ENCODE peak calls at places on chromosomes 12 and 14, in eight cellular contexts. V is mesendoderm; N is CD8-positive, alpha-beta T cell; O is mammary epithelial cell; E is neuronal stem cell; S is A549; G is SJSA1; I is fibroblast of pulmonary artery. T is an unnamed sample.

GRCh38 chr14:74545386-74545785 is 51.8 kb downstream of the ISCA2 start:
- DNase-seq in V (no peak), I (no peak), N (no peak), O (no peak), G (no peak), S (no peak), E (no peak), T (no peak)

GRCh38 chr12:47757360-47757839 is 1.3 kb downstream of the RAPGEF3 start:
- DNase-seq in O (no peak), E (no peak), S (no peak), N (no peak), I (no peak), V (no peak), G (no peak), T (no peak)

GRCh38 chr14:68734231-68734732 is 58.6 kb downstream of the ZFP36L1 start:
- DNase-seq in O (peak), E (no peak), V (no peak), N (peak), S (no peak), I (no peak), G (no peak), T (no peak)

GRCh38 chr12:105590571-105590970 is 260.1 kb downstream of the C12orf75 start:
- DNase-seq in V (no peak), O (peak), N (no peak), G (no peak), E (no peak), S (no peak), I (no peak), T (no peak)

GRCh38 chr12:52682381-52682660 is 2.1 kb upstream of the KRT1 start:
- DNase-seq in E (no peak), N (no peak), O (no peak), G (no peak), S (no peak), V (no peak), I (peak), T (no peak)

GRCh38 chr12:11886339-11886738 is 184.4 kb upstream of the BCL2L14 start:
- DNase-seq in I (no peak), O (peak), V (no peak), S (no peak), N (no peak), E (no peak), G (no peak), T (no peak)

GRCh38 chr12:12327802-12328201 is 22.2 kb downstream of the MANSC1 start:
- DNase-seq in E (no peak), V (peak), S (peak), G (no peak), I (peak), O (peak), N (no peak), T (peak)

GRCh38 chr14:59215757-59216156 is 27.3 kb downstream of the DAAM1 start:
- DNase-seq in E (no peak), S (no peak), I (no peak), V (no peak), O (no peak), G (no peak), N (no peak), T (no peak)

GRCh38 chr12:48023386-48023785 is 19.1 kb upstream of the COL2A1 start:
- DNase-seq in V (peak), O (no peak), G (peak), S (no peak), E (peak), N (no peak), I (no peak), T (peak)

GRCh38 chr12:114396153-114396868 is 9.6 kb downstream of the TBX5 start:
- DNase-seq in S (no peak), N (no peak), I (no peak), G (no peak), V (peak), O (no peak), E (peak), T (no peak)

GRCh38 chr14:59017285-59017965 is 171.0 kb upstream of the DAAM1 start:
- DNase-seq in O (no peak), V (peak), I (no peak), G (no peak), S (no peak), N (no peak), E (no peak), T (no peak)

GRCh38 chr14:54219281-54220121 is 177.3 kb upstream of the CDKN3 start:
- DNase-seq in N (no peak), O (no peak), V (peak), I (no peak), E (no peak), G (no peak), S (no peak), T (no peak)

GRCh38 chr12:108060910-108061309 is 68.2 kb upstream of the WSCD2 start:
- DNase-seq in O (no peak), G (no peak), V (no peak), E (no peak), N (no peak), I (no peak), S (no peak), T (no peak)

GRCh38 chr12:108065061-108065460 is 64.0 kb upstream of the WSCD2 start:
- DNase-seq in S (no peak), N (no peak), E (no peak), G (no peak), I (no peak), V (no peak), O (no peak), T (no peak)

GRCh38 chr12:108066583-108067234 is 62.4 kb upstream of the WSCD2 start:
- DNase-seq in I (no peak), V (peak), G (no peak), O (no peak), E (no peak), S (no peak), N (no peak), T (peak)

GRCh38 chr12:108060054-108060453 is 69.0 kb upstream of the WSCD2 start:
- DNase-seq in O (no peak), N (no peak), S (no peak), E (no peak), I (no peak), G (no peak), V (no peak), T (no peak)

GRCh38 chr12:108063192-108063591 is 65.9 kb upstream of the WSCD2 start:
- DNase-seq in N (no peak), I (peak), S (no peak), G (no peak), O (no peak), V (peak), E (peak), T (peak)
- H3K4me3 ChIP-seq in N (no peak), I (no peak), S (no peak), G (no peak), O (no peak), V (no peak), E (no peak), T (no peak)

DNA sequence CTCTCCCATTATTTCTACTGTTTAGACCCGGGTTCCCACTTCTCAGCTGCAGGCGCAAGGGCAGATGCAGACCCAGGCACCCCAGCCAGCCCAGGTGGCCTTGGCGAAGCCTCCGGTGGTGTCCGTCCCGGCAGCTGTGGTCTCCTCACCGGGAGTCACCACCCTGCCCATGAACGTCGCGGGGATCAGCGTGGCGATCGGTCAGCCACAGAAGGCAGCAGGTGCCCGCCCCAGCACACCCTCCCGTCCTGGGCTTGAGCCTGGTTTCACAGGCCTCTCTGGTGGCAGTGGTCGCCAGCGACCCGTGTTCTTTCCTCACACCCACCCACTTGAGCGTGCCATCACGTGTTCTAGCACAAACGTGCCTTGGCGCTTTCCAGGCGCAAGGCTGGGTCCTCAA is 77.4 kb downstream of the DDX51 start:
- DNase-seq in N (no peak), O (no peak), S (no peak), G (no peak), I (no peak), E (no peak), V (no peak), T (no peak)
- H3K4me3 ChIP-seq in N (no peak), O (no peak), S (no peak), G (no peak), I (no peak), E (no peak), V (no peak), T (no peak)

GRCh38 chr12:31118831-31119530 is 45.3 kb downstream of the DDX11 start:
- DNase-seq in N (no peak), O (no peak), E (peak), V (peak), G (no peak), I (no peak), S (peak), T (peak)
- H3K4me3 ChIP-seq in N (peak), O (no peak), E (peak), V (no peak), G (no peak), I (no peak), S (peak), T (peak)

DNA sequence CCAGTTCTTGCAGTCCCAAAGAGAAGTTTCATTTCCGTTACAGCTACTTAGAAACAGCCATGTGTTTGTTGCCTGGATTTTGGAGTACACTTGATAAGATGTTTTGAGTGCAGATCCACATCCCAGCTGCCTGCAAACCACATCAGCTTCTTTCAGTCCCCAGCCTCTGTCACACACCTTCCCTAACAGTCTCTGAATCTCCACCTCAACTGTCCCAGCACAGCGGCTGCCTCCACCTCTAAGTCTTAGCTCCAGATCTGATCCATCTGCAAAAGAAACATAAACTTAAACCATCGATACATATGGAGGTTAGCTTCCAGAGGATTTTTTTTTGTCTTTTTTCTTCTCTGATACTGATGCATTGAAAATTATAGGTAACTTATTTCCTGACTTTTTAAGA is 8.4 kb downstream of the CD163 start:
- DNase-seq in V (no peak), I (no peak), E (no peak), S (no peak), N (no peak), G (no peak), O (no peak), T (no peak)
- H3K4me3 ChIP-seq in V (no peak), I (no peak), E (no peak), S (no peak), N (no peak), G (no peak), O (no peak), T (no peak)

GRCh38 chr12:76341436-76342030 is 6.7 kb downstream of the BBS10 start:
- DNase-seq in G (no peak), N (no peak), E (no peak), V (no peak), I (peak), S (no peak), O (peak), T (no peak)
- H3K4me3 ChIP-seq in G (no peak), N (no peak), E (no peak), V (no peak), I (no peak), S (no peak), O (no peak), T (no peak)

GRCh38 chr12:5433081-5433839 is 1.4 kb downstream of the NTF3 start:
- DNase-seq in V (peak), G (peak), E (peak), N (no peak), O (no peak), S (no peak), I (no peak), T (peak)
- H3K4me3 ChIP-seq in V (peak), G (peak), E (no peak), N (no peak), O (no peak), S (no peak), I (no peak), T (peak)

GRCh38 chr12:121501946-121502345 is 78.9 kb downstream of the KDM2B start:
- DNase-seq in O (no peak), N (no peak), E (no peak), I (no peak), V (no peak), S (no peak), G (no peak), T (no peak)
- H3K4me3 ChIP-seq in O (no peak), N (no peak), E (no peak), I (no peak), V (no peak), S (no peak), G (no peak), T (no peak)

GRCh38 chr14:96536807-96537206 is 34.6 kb downstream of the PAPOLA start:
- DNase-seq in E (no peak), G (no peak), I (no peak), V (no peak), S (no peak), O (no peak), N (no peak), T (no peak)

GRCh38 chr14:96538097-96538496 is 35.9 kb downstream of the PAPOLA start:
- DNase-seq in S (no peak), I (no peak), O (no peak), N (no peak), G (no peak), E (no peak), V (no peak), T (no peak)

DNA sequence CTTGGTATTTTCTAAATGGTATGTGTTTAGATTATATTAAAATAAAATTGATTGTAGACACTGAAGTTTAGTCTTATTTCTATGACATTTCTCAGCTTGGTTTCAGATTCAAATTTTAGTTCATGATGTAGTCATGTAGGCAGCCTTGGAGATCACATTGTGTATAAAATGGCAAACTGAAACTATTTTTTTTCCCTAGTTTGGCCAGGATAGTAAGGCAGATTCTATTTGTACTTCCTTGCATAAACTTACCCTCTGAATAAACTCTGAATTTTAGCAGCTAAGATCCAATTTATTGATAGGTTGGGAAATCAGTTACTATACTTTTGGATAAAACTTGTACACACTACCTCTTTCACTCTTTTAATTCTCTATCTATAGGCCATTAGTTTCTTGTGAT is 30.4 kb downstream of the PAPOLA start:
- DNase-seq in V (no peak), G (no peak), I (no peak), N (no peak), E (no peak), O (no peak), S (no peak), T (no peak)
- H3K4me3 ChIP-seq in V (no peak), G (no peak), I (no peak), N (no peak), E (no peak), O (no peak), S (no peak), T (no peak)

DNA sequence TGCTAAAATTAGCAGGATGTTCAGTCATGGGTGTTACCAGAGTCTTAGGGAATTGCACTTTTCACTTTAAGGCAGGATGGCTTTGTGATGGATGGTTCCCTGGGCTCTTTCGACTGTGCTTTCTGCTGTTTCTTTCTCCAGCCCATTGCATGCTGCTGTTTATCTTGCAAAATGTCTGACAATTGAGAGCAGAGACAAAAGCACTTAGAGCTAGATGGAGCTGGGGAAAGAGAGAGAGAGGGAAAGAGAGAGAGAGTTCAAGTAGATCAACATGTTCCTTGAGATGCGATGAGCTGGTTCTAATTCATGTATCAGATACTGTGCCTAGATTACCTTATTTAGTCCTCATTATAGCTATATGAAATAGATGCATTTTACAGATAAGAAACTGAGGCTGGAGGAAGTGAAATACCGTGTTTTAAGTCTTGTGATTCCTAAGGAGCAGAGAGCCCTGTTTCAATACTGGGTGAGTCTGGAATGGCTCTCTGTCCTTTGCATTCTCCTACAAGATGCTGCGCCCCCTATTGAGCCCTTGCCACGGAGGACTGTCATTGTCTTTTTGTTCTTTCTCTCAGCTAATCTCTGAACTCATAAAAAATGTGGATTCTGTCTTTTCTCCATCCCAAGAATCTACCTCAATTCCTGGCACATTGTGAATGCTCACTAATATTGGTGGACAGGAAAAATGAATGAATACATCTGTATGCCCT is 227.9 kb downstream of the ALG10B start:
- DNase-seq in E (peak), O (no peak), N (no peak), S (no peak), G (no peak), V (peak), I (no peak), T (peak)
- H3K4me3 ChIP-seq in E (no peak), O (no peak), N (no peak), S (no peak), G (no peak), V (no peak), I (no peak), T (no peak)